ENCODE peak calls at places on chromosomes 11 and 22, in nine cellular contexts. E, Q, T, S, P, X, U, W and K are unnamed samples.

GRCh38 chr11:23502389-23502788 is 642.1 kb upstream of the CCDC179 start:
- DNase-seq in E (no peak), Q (no peak), T (no peak), S (no peak), P (no peak), X (no peak), U (no peak), W (no peak), K (no peak)

GRCh38 chr22:29625090-29625825 is 21.8 kb downstream of the NF2 start:
- DNase-seq in E (peak), Q (peak), T (peak), S (peak), P (peak), X (peak), U (no peak), W (no peak), K (no peak)

GRCh38 chr22:29626497-29627195 is 23.2 kb downstream of the NF2 start:
- DNase-seq in E (no peak), Q (peak), T (no peak), S (no peak), P (no peak), X (peak), U (no peak), W (no peak), K (no peak)

GRCh38 chr11:119592642-119593041 is 136.4 kb downstream of the NECTIN1 start:
- DNase-seq in E (no peak), Q (peak), T (no peak), S (no peak), P (peak), X (no peak), U (no peak), W (peak), K (no peak)

GRCh38 chr11:67647471-67647870 is 3.1 kb downstream of the ACY3 start:
- DNase-seq in E (no peak), Q (no peak), T (no peak), S (no peak), P (no peak), X (no peak), U (no peak), W (no peak), K (no peak)

GRCh38 chr22:20957118-20957690 is 9.9 kb upstream of the AIFM3 start:
- DNase-seq in E (no peak), Q (peak), T (peak), S (no peak), P (no peak), X (no peak), U (peak), W (no peak), K (no peak)

GRCh38 chr11:122556605-122557004 is 98.9 kb upstream of the UBASH3B start:
- DNase-seq in E (no peak), Q (no peak), T (no peak), S (no peak), P (no peak), X (peak), U (peak), W (peak), K (no peak)

GRCh38 chr11:61294717-61295595 is at the start of gene VWCE:
- DNase-seq in E (no peak), Q (peak), T (peak), S (peak), P (peak), X (peak), U (peak), W (no peak), K (no peak)

GRCh38 chr11:1518301-1518700 is 31.7 kb upstream of the MOB2 start:
- DNase-seq in E (no peak), Q (no peak), T (peak), S (no peak), P (no peak), X (no peak), U (peak), W (no peak), K (no peak)

GRCh38 chr11:9941991-9942390 is 278.1 kb downstream of the SWAP70 start:
- DNase-seq in E (no peak), Q (no peak), T (no peak), S (no peak), P (no peak), X (no peak), U (no peak), W (no peak), K (no peak)

GRCh38 chr11:2689551-2690260 is 10.1 kb downstream of the KCNQ1OT1 start:
- DNase-seq in E (no peak), Q (no peak), T (no peak), S (no peak), P (no peak), X (no peak), U (peak), W (no peak), K (no peak)

GRCh38 chr11:114315749-114316368 is 19.7 kb downstream of the NNMT start:
- DNase-seq in E (no peak), Q (no peak), T (peak), S (no peak), P (peak), X (no peak), U (no peak), W (no peak), K (no peak)

GRCh38 chr11:101718406-101718805 is 134.6 kb upstream of the TRPC6 start:
- DNase-seq in E (no peak), Q (peak), T (no peak), S (no peak), P (no peak), X (peak), U (no peak), W (no peak), K (no peak)

GRCh38 chr22:40498454-40499186 is 128.2 kb downstream of the SGSM3 start:
- DNase-seq in E (peak), Q (peak), T (no peak), S (no peak), P (no peak), X (peak), U (no peak), W (no peak), K (no peak)

GRCh38 chr11:61904539-61905048 is 12.8 kb downstream of the RAB3IL1 start:
- DNase-seq in E (peak), Q (no peak), T (peak), S (no peak), P (peak), X (no peak), U (no peak), W (no peak), K (no peak)

GRCh38 chr22:23675502-23676415 is 15.1 kb upstream of the RGL4 start:
- DNase-seq in E (no peak), Q (no peak), T (peak), S (no peak), P (no peak), X (no peak), U (peak), W (no peak), K (no peak)

GRCh38 chr11:43788394-43788793 is 92.2 kb upstream of the ALKBH3 start:
- DNase-seq in E (no peak), Q (no peak), T (no peak), S (no peak), P (peak), X (no peak), U (no peak), W (no peak), K (no peak)

GRCh38 chr11:12625438-12626071 is 48.7 kb upstream of the TEAD1 start:
- DNase-seq in E (no peak), Q (peak), T (no peak), S (no peak), P (no peak), X (peak), U (no peak), W (no peak), K (no peak)

GRCh38 chr11:12628322-12628721 is 45.9 kb upstream of the TEAD1 start:
- DNase-seq in E (no peak), Q (no peak), T (no peak), S (no peak), P (no peak), X (no peak), U (no peak), W (no peak), K (no peak)

GRCh38 chr11:12626616-12627015 is 47.6 kb upstream of the TEAD1 start:
- DNase-seq in E (no peak), Q (no peak), T (no peak), S (no peak), P (no peak), X (no peak), U (no peak), W (no peak), K (no peak)

GRCh38 chr11:12631651-12632050 is 42.6 kb upstream of the TEAD1 start:
- DNase-seq in E (no peak), Q (no peak), T (no peak), S (no peak), P (no peak), X (no peak), U (no peak), W (no peak), K (no peak)

DNA sequence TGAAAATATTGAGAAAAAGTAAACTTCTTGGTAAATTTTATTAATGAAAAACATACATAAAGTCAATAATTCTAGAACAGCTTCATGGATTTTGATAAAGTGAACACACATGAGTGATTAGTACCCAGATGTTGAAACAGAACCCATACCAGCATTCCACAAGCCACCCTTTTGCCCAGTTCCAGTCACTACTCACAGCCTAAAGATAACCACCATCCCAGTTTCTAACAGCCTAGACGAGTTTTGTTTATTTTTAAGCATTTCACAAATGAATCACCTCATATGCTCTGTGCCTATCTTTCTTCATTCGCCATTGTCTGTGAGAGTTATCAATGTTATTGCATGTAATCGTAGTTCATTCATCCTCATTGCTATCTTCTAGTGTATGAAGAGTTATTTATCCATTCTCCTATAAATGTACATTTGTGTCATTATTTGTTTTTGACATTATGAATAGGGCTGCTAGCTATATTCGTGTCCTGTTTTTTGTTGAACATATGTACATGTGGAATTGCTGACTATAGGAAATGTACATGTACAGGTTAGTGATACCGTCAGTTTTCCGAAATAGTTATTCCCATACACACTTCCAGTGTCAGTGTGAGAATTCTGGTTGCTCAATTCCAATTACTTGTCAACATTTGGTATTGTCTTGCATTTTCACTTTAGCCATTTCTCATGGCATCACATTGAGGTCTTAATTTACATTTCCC is 44.5 kb upstream of the TEAD1 start:
- DNase-seq in E (no peak), Q (peak), T (no peak), S (no peak), P (no peak), X (no peak), U (no peak), W (no peak), K (no peak)
- H3K27ac ChIP-seq in E (no peak), Q (no peak), T (no peak), S (no peak), P (no peak), X (no peak), U (no peak), W (no peak), K (no peak)

GRCh38 chr22:37313376-37314314 is 31.3 kb downstream of the CYTH4 start:
- DNase-seq in E (no peak), Q (no peak), T (no peak), S (no peak), P (no peak), X (no peak), U (peak), W (no peak), K (no peak)
- H3K27ac ChIP-seq in E (no peak), Q (no peak), T (no peak), S (no peak), P (no peak), X (peak), U (peak), W (no peak), K (no peak)

DNA sequence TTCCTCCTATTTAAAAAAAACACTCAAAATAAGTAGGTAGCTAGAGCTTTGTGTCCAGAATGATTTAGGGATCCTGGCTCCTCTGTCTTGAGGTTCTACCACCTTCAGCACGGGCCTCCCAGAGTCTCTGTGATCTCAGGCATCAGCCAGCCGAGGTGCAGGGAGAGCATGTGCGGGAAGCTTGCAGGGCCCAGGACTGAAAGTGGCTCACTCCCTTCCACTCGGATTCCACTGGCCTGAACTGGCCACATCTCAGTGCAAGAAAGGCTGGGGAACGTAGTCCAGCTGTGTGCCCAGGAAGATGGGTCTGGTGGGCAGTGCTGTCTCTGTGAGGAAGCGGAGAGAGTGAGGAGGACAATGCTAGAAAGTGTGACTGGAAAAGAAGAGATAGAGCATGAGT is 68.3 kb upstream of the MYOD1 start:
- DNase-seq in E (no peak), Q (no peak), T (no peak), S (no peak), P (no peak), X (no peak), U (no peak), W (no peak), K (no peak)
- H3K27ac ChIP-seq in E (no peak), Q (no peak), T (no peak), S (no peak), P (no peak), X (no peak), U (no peak), W (no peak), K (no peak)

GRCh38 chr11:118415739-118416068 is 14.3 kb downstream of the ATP5MG start:
- DNase-seq in E (peak), Q (peak), T (no peak), S (no peak), P (peak), X (peak), U (no peak), W (no peak), K (no peak)
- H3K27ac ChIP-seq in E (peak), Q (no peak), T (no peak), S (peak), P (no peak), X (no peak), U (no peak), W (no peak), K (no peak)

GRCh38 chr22:32717337-32718240 is 83.9 kb upstream of the TIMP3 start:
- DNase-seq in E (no peak), Q (peak), T (no peak), S (no peak), P (no peak), X (peak), U (no peak), W (no peak), K (no peak)
- H3K27ac ChIP-seq in E (no peak), Q (peak), T (peak), S (no peak), P (no peak), X (peak), U (no peak), W (no peak), K (no peak)

GRCh38 chr11:16811136-16812020 is 72.9 kb downstream of the C11orf58 start:
- DNase-seq in E (no peak), Q (no peak), T (no peak), S (no peak), P (no peak), X (no peak), U (peak), W (no peak), K (no peak)

GRCh38 chr11:16812274-16812673 is 73.8 kb downstream of the C11orf58 start:
- DNase-seq in E (no peak), Q (no peak), T (no peak), S (no peak), P (no peak), X (no peak), U (peak), W (no peak), K (no peak)

GRCh38 chr11:16814410-16815046 is 76.1 kb downstream of the C11orf58 start:
- DNase-seq in E (no peak), Q (no peak), T (peak), S (no peak), P (no peak), X (no peak), U (no peak), W (no peak), K (no peak)

GRCh38 chr11:16815047-16815767 is 76.8 kb downstream of the C11orf58 start:
- DNase-seq in E (peak), Q (peak), T (peak), S (no peak), P (peak), X (no peak), U (peak), W (peak), K (peak)

DNA sequence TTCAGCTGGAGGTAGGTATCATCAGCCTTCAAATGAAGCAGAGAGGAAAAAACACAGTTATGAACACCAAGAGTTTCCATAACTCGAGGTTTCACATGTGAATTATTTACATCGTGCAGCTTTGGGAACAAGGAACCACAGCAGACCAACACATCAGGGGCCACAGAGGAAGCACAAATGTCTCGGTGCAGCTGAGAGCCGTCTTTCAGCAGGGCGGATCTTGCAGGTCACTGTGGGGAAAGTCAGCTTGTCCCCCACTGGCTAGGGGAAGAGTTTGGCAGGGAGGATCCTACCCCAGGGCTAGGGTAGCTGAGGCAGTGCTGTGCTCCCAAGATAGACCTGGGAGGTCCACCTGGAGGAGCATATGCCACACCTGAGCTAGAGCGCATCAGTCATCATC is 74.7 kb downstream of the C11orf58 start:
- DNase-seq in E (no peak), Q (no peak), T (no peak), S (no peak), P (no peak), X (no peak), U (peak), W (no peak), K (no peak)
- H3K27ac ChIP-seq in E (no peak), Q (no peak), T (peak), S (no peak), P (no peak), X (no peak), U (no peak), W (no peak), K (no peak)

GRCh38 chr11:76692956-76693355 is 22.4 kb upstream of the LRRC32 start:
- DNase-seq in E (no peak), Q (no peak), T (no peak), S (no peak), P (no peak), X (no peak), U (no peak), W (no peak), K (no peak)

GRCh38 chr11:76689861-76690260 is 19.3 kb upstream of the LRRC32 start:
- DNase-seq in E (no peak), Q (no peak), T (no peak), S (no peak), P (no peak), X (no peak), U (no peak), W (no peak), K (no peak)

GRCh38 chr11:76689313-76689712 is 18.8 kb upstream of the LRRC32 start:
- DNase-seq in E (peak), Q (no peak), T (peak), S (no peak), P (no peak), X (no peak), U (no peak), W (no peak), K (no peak)

GRCh38 chr11:76691655-76692054 is 21.1 kb upstream of the LRRC32 start:
- DNase-seq in E (no peak), Q (no peak), T (no peak), S (no peak), P (no peak), X (no peak), U (no peak), W (no peak), K (no peak)

DNA sequence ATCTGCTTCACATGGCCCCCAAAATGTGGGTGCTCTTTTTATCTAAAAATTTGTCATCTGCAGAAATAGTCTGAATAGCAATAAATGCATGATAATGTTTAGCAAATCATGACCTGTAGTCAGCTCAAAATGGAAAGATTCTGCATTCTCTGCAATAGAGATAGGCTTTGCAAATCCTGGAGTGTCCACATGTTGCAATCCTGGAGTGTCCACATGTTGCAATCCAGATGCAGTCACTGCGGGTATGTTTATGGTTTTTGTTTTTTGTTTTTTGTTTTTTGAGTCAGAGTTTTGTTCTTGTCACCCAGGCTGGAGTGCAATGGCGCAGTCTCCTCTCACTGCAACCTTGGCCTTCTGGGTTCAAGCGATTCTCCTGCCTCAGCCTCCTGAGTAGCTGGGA is 20.2 kb upstream of the LRRC32 start:
- DNase-seq in E (no peak), Q (no peak), T (no peak), S (no peak), P (no peak), X (no peak), U (no peak), W (no peak), K (no peak)
- H3K27ac ChIP-seq in E (no peak), Q (no peak), T (no peak), S (no peak), P (no peak), X (no peak), U (no peak), W (no peak), K (no peak)

GRCh38 chr11:66317322-66317765 is 500 bp upstream of the CD248 start:
- DNase-seq in E (no peak), Q (peak), T (no peak), S (peak), P (no peak), X (no peak), U (peak), W (no peak), K (no peak)
- H3K27ac ChIP-seq in E (no peak), Q (peak), T (peak), S (peak), P (peak), X (peak), U (peak), W (no peak), K (no peak)